ENCODE peak calls at places on chromosomes 6 and 20, in nine cellular contexts. One of them, this sample, is unnamed.

GRCh38 chr6:139395891-139396299 is 21.4 kb upstream of the CITED2 start:
- DNase-seq in activated T-cell treated with anti-CD3 and anti-CD28 coated beads, Interleukin-2, amount 50 U/mL, for 4 hours: no peak
- DNase-seq in HFFc6: no peak
- DNase-seq in EL: no peak
- DNase-seq in dermis blood vessel endothelial cell: no peak
- DNase-seq in progenitor cell of endocrine pancreas: no peak
- DNase-seq in COR-L47: no peak
- DNase-seq in cardiac fibroblast: no peak
- DNase-seq in brain microvascular endothelial cell: no peak
- DNase-seq in this sample: no peak

GRCh38 chr20:61414455-61414991 is 162.5 kb downstream of the CDH4 start:
- DNase-seq in cardiac fibroblast: no peak
- DNase-seq in brain microvascular endothelial cell: no peak
- DNase-seq in EL: no peak
- DNase-seq in dermis blood vessel endothelial cell: peak; percentile 5
- DNase-seq in HFFc6: no peak
- DNase-seq in activated T-cell treated with anti-CD3 and anti-CD28 coated beads, Interleukin-2, amount 50 U/mL, for 4 hours: no peak
- DNase-seq in progenitor cell of endocrine pancreas: no peak
- DNase-seq in COR-L47: peak; percentile 5
- DNase-seq in this sample: no peak

GRCh38 chr6:132122871-132123270 is 171.7 kb upstream of the CCN2 start:
- DNase-seq in COR-L47: peak; percentile 59
- DNase-seq in dermis blood vessel endothelial cell: peak; percentile 78
- DNase-seq in progenitor cell of endocrine pancreas: no peak
- DNase-seq in HFFc6: no peak
- DNase-seq in cardiac fibroblast: peak; percentile 81
- DNase-seq in activated T-cell treated with anti-CD3 and anti-CD28 coated beads, Interleukin-2, amount 50 U/mL, for 4 hours: no peak
- DNase-seq in EL: no peak
- DNase-seq in brain microvascular endothelial cell: peak; percentile 32
- DNase-seq in this sample: no peak

GRCh38 chr6:70375166-70375565 is 38.1 kb upstream of the FAM135A start:
- DNase-seq in activated T-cell treated with anti-CD3 and anti-CD28 coated beads, Interleukin-2, amount 50 U/mL, for 4 hours: no peak
- DNase-seq in COR-L47: no peak
- DNase-seq in dermis blood vessel endothelial cell: no peak
- DNase-seq in brain microvascular endothelial cell: peak; percentile 58
- DNase-seq in EL: peak; percentile 75
- DNase-seq in progenitor cell of endocrine pancreas: no peak
- DNase-seq in cardiac fibroblast: peak; percentile 81
- DNase-seq in HFFc6: peak; percentile 57
- DNase-seq in this sample: no peak

GRCh38 chr6:108737594-108738546 is 110.4 kb upstream of the ARMC2 start:
- DNase-seq in brain microvascular endothelial cell: peak; percentile 99
- DNase-seq in COR-L47: no peak
- DNase-seq in dermis blood vessel endothelial cell: peak; percentile 85
- DNase-seq in progenitor cell of endocrine pancreas: no peak
- DNase-seq in EL: peak; percentile 99
- DNase-seq in cardiac fibroblast: peak; percentile 99
- DNase-seq in activated T-cell treated with anti-CD3 and anti-CD28 coated beads, Interleukin-2, amount 50 U/mL, for 4 hours: no peak
- DNase-seq in HFFc6: peak; percentile 96
- DNase-seq in this sample: peak; percentile 25

GRCh38 chr6:97288188-97288587 is 5.2 kb upstream of the MMS22L start:
- DNase-seq in EL: no peak
- DNase-seq in activated T-cell treated with anti-CD3 and anti-CD28 coated beads, Interleukin-2, amount 50 U/mL, for 4 hours: no peak
- DNase-seq in COR-L47: no peak
- DNase-seq in progenitor cell of endocrine pancreas: no peak
- DNase-seq in HFFc6: no peak
- DNase-seq in dermis blood vessel endothelial cell: no peak
- DNase-seq in cardiac fibroblast: no peak
- DNase-seq in brain microvascular endothelial cell: no peak
- DNase-seq in this sample: no peak

GRCh38 chr6:150547511-150548222 is 52.0 kb upstream of the PLEKHG1 start:
- DNase-seq in progenitor cell of endocrine pancreas: no peak
- DNase-seq in EL: no peak
- DNase-seq in cardiac fibroblast: no peak
- DNase-seq in brain microvascular endothelial cell: no peak
- DNase-seq in HFFc6: no peak
- DNase-seq in COR-L47: no peak
- DNase-seq in dermis blood vessel endothelial cell: no peak
- DNase-seq in activated T-cell treated with anti-CD3 and anti-CD28 coated beads, Interleukin-2, amount 50 U/mL, for 4 hours: no peak
- DNase-seq in this sample: no peak

GRCh38 chr6:7196019-7196402 is 88.2 kb downstream of the RREB1 start:
- DNase-seq in EL: no peak
- DNase-seq in COR-L47: no peak
- DNase-seq in HFFc6: no peak
- DNase-seq in cardiac fibroblast: no peak
- DNase-seq in dermis blood vessel endothelial cell: no peak
- DNase-seq in brain microvascular endothelial cell: no peak
- DNase-seq in progenitor cell of endocrine pancreas: no peak
- DNase-seq in activated T-cell treated with anti-CD3 and anti-CD28 coated beads, Interleukin-2, amount 50 U/mL, for 4 hours: no peak
- DNase-seq in this sample: no peak

GRCh38 chr20:16514145-16514544 is 59.1 kb downstream of the KIF16B start:
- DNase-seq in activated T-cell treated with anti-CD3 and anti-CD28 coated beads, Interleukin-2, amount 50 U/mL, for 4 hours: no peak
- DNase-seq in dermis blood vessel endothelial cell: no peak
- DNase-seq in cardiac fibroblast: no peak
- DNase-seq in EL: no peak
- DNase-seq in COR-L47: no peak
- DNase-seq in brain microvascular endothelial cell: no peak
- DNase-seq in HFFc6: no peak
- DNase-seq in progenitor cell of endocrine pancreas: no peak
- DNase-seq in this sample: no peak

GRCh38 chr6:144411506-144412165 is 126.5 kb downstream of the UTRN start:
- DNase-seq in HFFc6: no peak
- DNase-seq in EL: peak; percentile 18
- DNase-seq in progenitor cell of endocrine pancreas: no peak
- DNase-seq in activated T-cell treated with anti-CD3 and anti-CD28 coated beads, Interleukin-2, amount 50 U/mL, for 4 hours: no peak
- DNase-seq in cardiac fibroblast: peak; percentile 34
- DNase-seq in dermis blood vessel endothelial cell: no peak
- DNase-seq in brain microvascular endothelial cell: no peak
- DNase-seq in COR-L47: no peak
- DNase-seq in this sample: no peak

GRCh38 chr20:51494241-51495110 is 48.0 kb downstream of the NFATC2 start:
- DNase-seq in brain microvascular endothelial cell: no peak
- DNase-seq in activated T-cell treated with anti-CD3 and anti-CD28 coated beads, Interleukin-2, amount 50 U/mL, for 4 hours: peak; percentile 23
- DNase-seq in COR-L47: no peak
- DNase-seq in dermis blood vessel endothelial cell: no peak
- DNase-seq in progenitor cell of endocrine pancreas: no peak
- DNase-seq in cardiac fibroblast: no peak
- DNase-seq in EL: no peak
- DNase-seq in HFFc6: no peak
- DNase-seq in this sample: no peak

GRCh38 chr6:32148722-32149576 is 2.8 kb downstream of the PRRT1 start:
- DNase-seq in COR-L47: no peak
- DNase-seq in cardiac fibroblast: peak; percentile 24
- DNase-seq in dermis blood vessel endothelial cell: peak; percentile 53
- DNase-seq in HFFc6: no peak
- DNase-seq in activated T-cell treated with anti-CD3 and anti-CD28 coated beads, Interleukin-2, amount 50 U/mL, for 4 hours: peak; percentile 62
- DNase-seq in progenitor cell of endocrine pancreas: no peak
- DNase-seq in brain microvascular endothelial cell: peak; percentile 33
- DNase-seq in EL: no peak
- DNase-seq in this sample: no peak

GRCh38 chr6:65064844-65065243 is 642.2 kb downstream of the EYS start:
- DNase-seq in brain microvascular endothelial cell: no peak
- DNase-seq in progenitor cell of endocrine pancreas: no peak
- DNase-seq in COR-L47: no peak
- DNase-seq in dermis blood vessel endothelial cell: no peak
- DNase-seq in HFFc6: no peak
- DNase-seq in cardiac fibroblast: no peak
- DNase-seq in EL: no peak
- DNase-seq in activated T-cell treated with anti-CD3 and anti-CD28 coated beads, Interleukin-2, amount 50 U/mL, for 4 hours: no peak
- DNase-seq in this sample: no peak

GRCh38 chr6:68052234-68052633 is 582.8 kb upstream of the ADGRB3 start:
- DNase-seq in brain microvascular endothelial cell: no peak
- DNase-seq in dermis blood vessel endothelial cell: no peak
- DNase-seq in progenitor cell of endocrine pancreas: no peak
- DNase-seq in EL: no peak
- DNase-seq in cardiac fibroblast: no peak
- DNase-seq in COR-L47: no peak
- DNase-seq in activated T-cell treated with anti-CD3 and anti-CD28 coated beads, Interleukin-2, amount 50 U/mL, for 4 hours: no peak
- DNase-seq in HFFc6: no peak
- DNase-seq in this sample: no peak

GRCh38 chr6:159104931-159105330 is 60.1 kb upstream of the TAGAP start:
- DNase-seq in dermis blood vessel endothelial cell: no peak
- DNase-seq in brain microvascular endothelial cell: no peak
- DNase-seq in COR-L47: no peak
- DNase-seq in progenitor cell of endocrine pancreas: no peak
- DNase-seq in HFFc6: no peak
- DNase-seq in cardiac fibroblast: no peak
- DNase-seq in activated T-cell treated with anti-CD3 and anti-CD28 coated beads, Interleukin-2, amount 50 U/mL, for 4 hours: no peak
- DNase-seq in EL: no peak
- DNase-seq in this sample: no peak

GRCh38 chr6:11833626-11834592 is 55.3 kb upstream of the ADTRP start:
- DNase-seq in cardiac fibroblast: no peak
- DNase-seq in HFFc6: no peak
- DNase-seq in dermis blood vessel endothelial cell: no peak
- DNase-seq in COR-L47: no peak
- DNase-seq in brain microvascular endothelial cell: no peak
- DNase-seq in EL: no peak
- DNase-seq in progenitor cell of endocrine pancreas: no peak
- DNase-seq in activated T-cell treated with anti-CD3 and anti-CD28 coated beads, Interleukin-2, amount 50 U/mL, for 4 hours: no peak
- DNase-seq in this sample: no peak

GRCh38 chr20:57647933-57648785 is 27.9 kb upstream of the ZBP1 start:
- DNase-seq in progenitor cell of endocrine pancreas: no peak
- DNase-seq in activated T-cell treated with anti-CD3 and anti-CD28 coated beads, Interleukin-2, amount 50 U/mL, for 4 hours: no peak
- DNase-seq in brain microvascular endothelial cell: no peak
- DNase-seq in cardiac fibroblast: no peak
- DNase-seq in dermis blood vessel endothelial cell: no peak
- DNase-seq in EL: no peak
- DNase-seq in COR-L47: no peak
- DNase-seq in HFFc6: no peak
- DNase-seq in this sample: no peak

GRCh38 chr6:134517145-134517658 is 199.3 kb upstream of the SGK1 start:
- DNase-seq in HFFc6: no peak
- DNase-seq in EL: peak; percentile 84
- DNase-seq in activated T-cell treated with anti-CD3 and anti-CD28 coated beads, Interleukin-2, amount 50 U/mL, for 4 hours: no peak
- DNase-seq in COR-L47: no peak
- DNase-seq in cardiac fibroblast: peak; percentile 94
- DNase-seq in progenitor cell of endocrine pancreas: no peak
- DNase-seq in dermis blood vessel endothelial cell: peak; percentile 82
- DNase-seq in brain microvascular endothelial cell: peak; percentile 84
- DNase-seq in this sample: no peak

GRCh38 chr20:36573798-36574277 is 441 bp downstream of the TGIF2 start:
- DNase-seq in dermis blood vessel endothelial cell: peak; percentile 30
- DNase-seq in cardiac fibroblast: no peak
- DNase-seq in EL: peak; percentile 28
- DNase-seq in HFFc6: no peak
- DNase-seq in activated T-cell treated with anti-CD3 and anti-CD28 coated beads, Interleukin-2, amount 50 U/mL, for 4 hours: peak; percentile 34
- DNase-seq in progenitor cell of endocrine pancreas: peak; percentile 38
- DNase-seq in brain microvascular endothelial cell: no peak
- DNase-seq in COR-L47: no peak
- DNase-seq in this sample: no peak

GRCh38 chr20:1301031-1301529 is 27.9 kb downstream of the SDCBP2 start:
- DNase-seq in brain microvascular endothelial cell: peak; percentile 27
- DNase-seq in activated T-cell treated with anti-CD3 and anti-CD28 coated beads, Interleukin-2, amount 50 U/mL, for 4 hours: peak; percentile 43
- DNase-seq in cardiac fibroblast: peak; percentile 74
- DNase-seq in progenitor cell of endocrine pancreas: no peak
- DNase-seq in HFFc6: peak; percentile 31
- DNase-seq in EL: peak; percentile 77
- DNase-seq in dermis blood vessel endothelial cell: peak; percentile 63
- DNase-seq in COR-L47: no peak
- DNase-seq in this sample: no peak

GRCh38 chr6:3052481-3053230 is 15.6 kb upstream of the RIPK1 start:
- DNase-seq in EL: no peak
- DNase-seq in activated T-cell treated with anti-CD3 and anti-CD28 coated beads, Interleukin-2, amount 50 U/mL, for 4 hours: no peak
- DNase-seq in HFFc6: no peak
- DNase-seq in COR-L47: no peak
- DNase-seq in progenitor cell of endocrine pancreas: no peak
- DNase-seq in brain microvascular endothelial cell: no peak
- DNase-seq in cardiac fibroblast: no peak
- DNase-seq in dermis blood vessel endothelial cell: no peak
- DNase-seq in this sample: no peak

GRCh38 chr6:100177956-100178355 is 183.9 kb upstream of the MCHR2 start:
- DNase-seq in progenitor cell of endocrine pancreas: no peak
- DNase-seq in EL: no peak
- DNase-seq in HFFc6: no peak
- DNase-seq in brain microvascular endothelial cell: no peak
- DNase-seq in dermis blood vessel endothelial cell: no peak
- DNase-seq in cardiac fibroblast: peak; percentile 7
- DNase-seq in activated T-cell treated with anti-CD3 and anti-CD28 coated beads, Interleukin-2, amount 50 U/mL, for 4 hours: no peak
- DNase-seq in COR-L47: no peak
- DNase-seq in this sample: no peak

GRCh38 chr20:37542281-37542680 is 14.6 kb upstream of the BLCAP start:
- DNase-seq in EL: peak; percentile 80
- DNase-seq in dermis blood vessel endothelial cell: peak; percentile 79
- DNase-seq in cardiac fibroblast: no peak
- DNase-seq in progenitor cell of endocrine pancreas: no peak
- DNase-seq in HFFc6: peak; percentile 77
- DNase-seq in brain microvascular endothelial cell: peak; percentile 19
- DNase-seq in activated T-cell treated with anti-CD3 and anti-CD28 coated beads, Interleukin-2, amount 50 U/mL, for 4 hours: no peak
- DNase-seq in COR-L47: no peak
- DNase-seq in this sample: no peak

GRCh38 chr6:89669002-89669401 is 30.5 kb upstream of the LYRM2 start:
- DNase-seq in HFFc6: no peak
- DNase-seq in progenitor cell of endocrine pancreas: no peak
- DNase-seq in brain microvascular endothelial cell: peak; percentile 70
- DNase-seq in cardiac fibroblast: peak; percentile 24
- DNase-seq in dermis blood vessel endothelial cell: no peak
- DNase-seq in COR-L47: no peak
- DNase-seq in activated T-cell treated with anti-CD3 and anti-CD28 coated beads, Interleukin-2, amount 50 U/mL, for 4 hours: no peak
- DNase-seq in EL: no peak
- DNase-seq in this sample: no peak

GRCh38 chr6:87702589-87702945 is 534 bp upstream of the AKIRIN2 start:
- DNase-seq in HFFc6: peak; percentile 53
- DNase-seq in COR-L47: no peak
- DNase-seq in progenitor cell of endocrine pancreas: no peak
- DNase-seq in brain microvascular endothelial cell: peak; percentile 59
- DNase-seq in dermis blood vessel endothelial cell: peak; percentile 55
- DNase-seq in EL: peak; percentile 52
- DNase-seq in cardiac fibroblast: peak; percentile 77
- DNase-seq in activated T-cell treated with anti-CD3 and anti-CD28 coated beads, Interleukin-2, amount 50 U/mL, for 4 hours: no peak
- DNase-seq in this sample: no peak

GRCh38 chr20:8901237-8902025 is 167.5 kb upstream of the PLCB4 start:
- DNase-seq in brain microvascular endothelial cell: no peak
- DNase-seq in activated T-cell treated with anti-CD3 and anti-CD28 coated beads, Interleukin-2, amount 50 U/mL, for 4 hours: no peak
- DNase-seq in HFFc6: peak; percentile 18
- DNase-seq in COR-L47: no peak
- DNase-seq in dermis blood vessel endothelial cell: no peak
- DNase-seq in cardiac fibroblast: peak; percentile 2
- DNase-seq in EL: peak; percentile 6
- DNase-seq in progenitor cell of endocrine pancreas: no peak
- DNase-seq in this sample: no peak

GRCh38 chr6:44712353-44713147 is 325.0 kb downstream of the CDC5L start:
- DNase-seq in activated T-cell treated with anti-CD3 and anti-CD28 coated beads, Interleukin-2, amount 50 U/mL, for 4 hours: no peak
- DNase-seq in HFFc6: no peak
- DNase-seq in dermis blood vessel endothelial cell: no peak
- DNase-seq in cardiac fibroblast: no peak
- DNase-seq in COR-L47: no peak
- DNase-seq in EL: no peak
- DNase-seq in progenitor cell of endocrine pancreas: no peak
- DNase-seq in brain microvascular endothelial cell: no peak
- DNase-seq in this sample: no peak

GRCh38 chr6:80454197-80454596 is 347.7 kb downstream of the BCKDHB start:
- DNase-seq in progenitor cell of endocrine pancreas: no peak
- DNase-seq in dermis blood vessel endothelial cell: peak; percentile 77
- DNase-seq in activated T-cell treated with anti-CD3 and anti-CD28 coated beads, Interleukin-2, amount 50 U/mL, for 4 hours: no peak
- DNase-seq in brain microvascular endothelial cell: peak; percentile 95
- DNase-seq in cardiac fibroblast: peak; percentile 96
- DNase-seq in COR-L47: no peak
- DNase-seq in HFFc6: peak; percentile 94
- DNase-seq in EL: peak; percentile 92
- DNase-seq in this sample: no peak

GRCh38 chr6:160733045-160733646 is 31.1 kb downstream of the PLG start:
- DNase-seq in dermis blood vessel endothelial cell: peak; percentile 39
- DNase-seq in brain microvascular endothelial cell: peak; percentile 50
- DNase-seq in HFFc6: peak; percentile 35
- DNase-seq in progenitor cell of endocrine pancreas: peak; percentile 34
- DNase-seq in activated T-cell treated with anti-CD3 and anti-CD28 coated beads, Interleukin-2, amount 50 U/mL, for 4 hours: no peak
- DNase-seq in COR-L47: no peak
- DNase-seq in EL: peak; percentile 17
- DNase-seq in cardiac fibroblast: peak; percentile 64
- DNase-seq in this sample: peak; percentile 21

GRCh38 chr6:133456934-133457333 is 215.8 kb downstream of the EYA4 start:
- DNase-seq in COR-L47: no peak
- DNase-seq in cardiac fibroblast: no peak
- DNase-seq in brain microvascular endothelial cell: no peak
- DNase-seq in dermis blood vessel endothelial cell: no peak
- DNase-seq in HFFc6: no peak
- DNase-seq in activated T-cell treated with anti-CD3 and anti-CD28 coated beads, Interleukin-2, amount 50 U/mL, for 4 hours: no peak
- DNase-seq in EL: no peak
- DNase-seq in progenitor cell of endocrine pancreas: no peak
- DNase-seq in this sample: no peak

GRCh38 chr6:40585218-40585617 is 1.9 kb downstream of the LRFN2 start:
- DNase-seq in progenitor cell of endocrine pancreas: no peak
- DNase-seq in brain microvascular endothelial cell: no peak
- DNase-seq in dermis blood vessel endothelial cell: no peak
- DNase-seq in HFFc6: no peak
- DNase-seq in COR-L47: no peak
- DNase-seq in cardiac fibroblast: no peak
- DNase-seq in EL: no peak
- DNase-seq in activated T-cell treated with anti-CD3 and anti-CD28 coated beads, Interleukin-2, amount 50 U/mL, for 4 hours: no peak
- DNase-seq in this sample: no peak